ENCODE peak calls at places on chromosomes 12 and 14, in ten cellular contexts. One of them, this sample, is unnamed.
A peak's percentile ranks its signal among the peaks of the same experiment; 100 is the strongest.

GRCh38 chr12:66111605-66112004 is 18.9 kb downstream of the LLPH start:
- DNase-seq in sigmoid colon: no peak
- DNase-seq in uterus: no peak
- DNase-seq in Peyer's patch: no peak
- DNase-seq in body of pancreas: no peak
- DNase-seq in HCT116: no peak
- DNase-seq in prostate gland: no peak
- DNase-seq in adrenal gland: no peak
- DNase-seq in suprapubic skin: no peak
- DNase-seq in breast epithelium: no peak
- DNase-seq in this sample: no peak

GRCh38 chr12:108643941-108644742 is 10.4 kb upstream of the SELPLG start:
- DNase-seq in uterus: no peak
- DNase-seq in HCT116: peak; percentile 59
- DNase-seq in breast epithelium: no peak
- DNase-seq in Peyer's patch: no peak
- DNase-seq in adrenal gland: peak; percentile 85
- DNase-seq in prostate gland: no peak
- DNase-seq in suprapubic skin: peak; percentile 78
- DNase-seq in body of pancreas: no peak
- DNase-seq in sigmoid colon: peak; percentile 80
- DNase-seq in this sample: no peak

GRCh38 chr14:98118749-98119148 is 1153.2 kb downstream of the BCL11B start:
- DNase-seq in uterus: no peak
- DNase-seq in suprapubic skin: no peak
- DNase-seq in breast epithelium: no peak
- DNase-seq in Peyer's patch: no peak
- DNase-seq in prostate gland: no peak
- DNase-seq in sigmoid colon: no peak
- DNase-seq in adrenal gland: no peak
- DNase-seq in HCT116: no peak
- DNase-seq in body of pancreas: no peak
- DNase-seq in this sample: peak; percentile 7

GRCh38 chr12:46933947-46934346 is 108.2 kb upstream of the SLC38A4 start:
- DNase-seq in breast epithelium: no peak
- DNase-seq in suprapubic skin: no peak
- DNase-seq in prostate gland: no peak
- DNase-seq in adrenal gland: peak; percentile 5
- DNase-seq in sigmoid colon: no peak
- DNase-seq in HCT116: no peak
- DNase-seq in uterus: no peak
- DNase-seq in body of pancreas: no peak
- DNase-seq in Peyer's patch: no peak
- DNase-seq in this sample: no peak

GRCh38 chr14:69152181-69152943 is 557 bp downstream of the DCAF5 start:
- DNase-seq in Peyer's patch: peak; percentile 43
- DNase-seq in body of pancreas: peak; percentile 19
- DNase-seq in HCT116: no peak
- DNase-seq in sigmoid colon: no peak
- DNase-seq in prostate gland: peak; percentile 46
- DNase-seq in suprapubic skin: peak; percentile 68
- DNase-seq in breast epithelium: no peak
- DNase-seq in adrenal gland: no peak
- DNase-seq in uterus: peak; percentile 27
- DNase-seq in this sample: no peak

GRCh38 chr14:75888933-75889332 is 92.9 kb downstream of the TGFB3 start:
- DNase-seq in Peyer's patch: no peak
- DNase-seq in HCT116: no peak
- DNase-seq in suprapubic skin: no peak
- DNase-seq in prostate gland: no peak
- DNase-seq in uterus: no peak
- DNase-seq in adrenal gland: no peak
- DNase-seq in breast epithelium: no peak
- DNase-seq in body of pancreas: no peak
- DNase-seq in sigmoid colon: no peak
- DNase-seq in this sample: no peak

GRCh38 chr12:103495158-103495782 is 498 bp downstream of the C12orf42 start:
- DNase-seq in suprapubic skin: no peak
- DNase-seq in HCT116: no peak
- DNase-seq in uterus: no peak
- DNase-seq in breast epithelium: no peak
- DNase-seq in adrenal gland: no peak
- DNase-seq in sigmoid colon: no peak
- DNase-seq in body of pancreas: no peak
- DNase-seq in prostate gland: no peak
- DNase-seq in Peyer's patch: peak; percentile 91
- DNase-seq in this sample: no peak

GRCh38 chr14:53034036-53034435 is 83.2 kb upstream of the FERMT2 start:
- DNase-seq in uterus: no peak
- DNase-seq in breast epithelium: no peak
- DNase-seq in prostate gland: no peak
- DNase-seq in adrenal gland: no peak
- DNase-seq in HCT116: no peak
- DNase-seq in body of pancreas: no peak
- DNase-seq in suprapubic skin: no peak
- DNase-seq in sigmoid colon: no peak
- DNase-seq in Peyer's patch: no peak
- DNase-seq in this sample: no peak

GRCh38 chr12:31407562-31407961 is 81.6 kb upstream of the SINHCAF start:
- DNase-seq in body of pancreas: no peak
- DNase-seq in HCT116: no peak
- DNase-seq in sigmoid colon: no peak
- DNase-seq in breast epithelium: no peak
- DNase-seq in uterus: no peak
- DNase-seq in suprapubic skin: no peak
- DNase-seq in Peyer's patch: no peak
- DNase-seq in adrenal gland: no peak
- DNase-seq in prostate gland: no peak
- DNase-seq in this sample: no peak

GRCh38 chr12:31408778-31409177 is 82.8 kb upstream of the SINHCAF start:
- DNase-seq in sigmoid colon: no peak
- DNase-seq in breast epithelium: no peak
- DNase-seq in adrenal gland: no peak
- DNase-seq in prostate gland: no peak
- DNase-seq in uterus: no peak
- DNase-seq in body of pancreas: no peak
- DNase-seq in HCT116: no peak
- DNase-seq in Peyer's patch: no peak
- DNase-seq in suprapubic skin: no peak
- DNase-seq in this sample: no peak

DNA sequence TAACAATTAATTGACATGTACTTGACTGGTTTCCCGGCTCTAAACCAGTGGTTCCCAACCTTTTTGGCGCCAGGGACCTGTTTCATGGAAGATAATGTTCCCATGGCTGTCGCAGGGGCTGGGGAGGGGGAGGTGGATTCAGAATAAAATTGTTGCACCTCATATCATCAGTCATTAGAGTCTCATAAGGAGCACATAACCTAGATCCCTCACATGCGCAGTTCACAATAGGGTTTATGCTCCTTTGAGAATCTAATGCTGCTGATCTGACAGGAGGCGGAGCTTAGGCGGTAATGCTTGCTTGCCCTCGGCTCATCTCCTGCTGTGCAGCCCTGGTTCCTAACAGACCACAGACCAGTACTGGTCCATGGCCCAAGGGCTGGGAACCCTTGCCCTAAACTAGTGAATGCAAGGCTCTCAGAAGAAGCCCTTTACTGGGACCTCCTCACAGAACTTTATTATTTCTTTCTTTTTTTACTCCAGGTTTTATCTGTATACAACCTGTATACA is 86.4 kb upstream of the SINHCAF start:
- DNase-seq in sigmoid colon: no peak
- DNase-seq in body of pancreas: no peak
- DNase-seq in Peyer's patch: no peak
- DNase-seq in adrenal gland: no peak
- DNase-seq in suprapubic skin: no peak
- DNase-seq in breast epithelium: no peak
- DNase-seq in uterus: no peak
- DNase-seq in prostate gland: no peak
- DNase-seq in HCT116: no peak
- DNase-seq in this sample: no peak
- H3K4me1 ChIP-seq in sigmoid colon: no peaks in the 10 kb centered on the region
- H3K4me1 ChIP-seq in body of pancreas: no peaks in the 10 kb centered on the region
- H3K4me1 ChIP-seq in Peyer's patch: no peaks in the 10 kb centered on the region
- H3K4me1 ChIP-seq in adrenal gland: no peaks in the 10 kb centered on the region
- H3K4me1 ChIP-seq in suprapubic skin: no peaks in the 10 kb centered on the region
- H3K4me1 ChIP-seq in breast epithelium: no peaks in the 10 kb centered on the region
- H3K4me1 ChIP-seq in uterus: no peaks in the 10 kb centered on the region
- H3K4me1 ChIP-seq in prostate gland: no peaks in the 10 kb centered on the region
- H3K4me1 ChIP-seq in HCT116: no peaks in the 10 kb centered on the region
- H3K4me1 ChIP-seq in this sample: no peaks in the 10 kb centered on the region

GRCh38 chr12:69415471-69416275 is 54.5 kb upstream of the FRS2 start:
- DNase-seq in breast epithelium: peak; percentile 54
- DNase-seq in adrenal gland: peak; percentile 75
- DNase-seq in body of pancreas: peak; percentile 56
- DNase-seq in prostate gland: peak; percentile 36
- DNase-seq in suprapubic skin: no peak
- DNase-seq in uterus: peak; percentile 56
- DNase-seq in Peyer's patch: no peak
- DNase-seq in HCT116: peak; percentile 13
- DNase-seq in sigmoid colon: peak; percentile 70
- DNase-seq in this sample: no peak
- TF ChIP-seq CTCF in breast epithelium: peak; percentile 87
- TF ChIP-seq CTCF in adrenal gland: peak; percentile 88
- TF ChIP-seq CTCF in body of pancreas: peak; percentile 86
- TF ChIP-seq CTCF in prostate gland: peak; percentile 13
- TF ChIP-seq CTCF in suprapubic skin: peak; percentile 72
- TF ChIP-seq CTCF in uterus: peak; percentile 83
- TF ChIP-seq CTCF in Peyer's patch: peak; percentile 68
- TF ChIP-seq CTCF in HCT116: peak; percentile 68
- TF ChIP-seq CTCF in sigmoid colon: peak; percentile 65
- TF ChIP-seq CTCF in this sample: peak; percentile 85

GRCh38 chr12:49366652-49367380 is 446 bp upstream of the SPATS2 start:
- DNase-seq in Peyer's patch: peak; percentile 83
- DNase-seq in sigmoid colon: peak; percentile 91
- DNase-seq in HCT116: peak; percentile 80
- DNase-seq in prostate gland: peak; percentile 91
- DNase-seq in body of pancreas: peak; percentile 86
- DNase-seq in suprapubic skin: peak; percentile 92
- DNase-seq in uterus: peak; percentile 95
- DNase-seq in breast epithelium: peak; percentile 79
- DNase-seq in adrenal gland: peak; percentile 82
- DNase-seq in this sample: peak; percentile 97
- TF ChIP-seq POLR2A in Peyer's patch: peak; percentile 69
- TF ChIP-seq POLR2A in sigmoid colon: no peak
- TF ChIP-seq POLR2A in HCT116: peak; percentile 71
- TF ChIP-seq POLR2A in prostate gland: peak; percentile 73
- TF ChIP-seq POLR2A in body of pancreas: peak; percentile 66
- TF ChIP-seq POLR2A in suprapubic skin: no peak
- TF ChIP-seq POLR2A in uterus: peak; percentile 80
- TF ChIP-seq POLR2A in breast epithelium: no peak
- TF ChIP-seq POLR2A in adrenal gland: no peak
- TF ChIP-seq POLR2A in this sample: no peak

GRCh38 chr14:101870273-101870939 is 94.0 kb upstream of the DYNC1H1 start:
- DNase-seq in breast epithelium: no peak
- DNase-seq in Peyer's patch: no peak
- DNase-seq in adrenal gland: no peak
- DNase-seq in suprapubic skin: no peak
- DNase-seq in body of pancreas: no peak
- DNase-seq in prostate gland: no peak
- DNase-seq in HCT116: no peak
- DNase-seq in uterus: no peak
- DNase-seq in sigmoid colon: no peak
- DNase-seq in this sample: no peak
- H3K4me1 ChIP-seq in breast epithelium: no peaks in the 10 kb centered on the region
- H3K4me1 ChIP-seq in Peyer's patch: no peaks in the 10 kb centered on the region
- H3K4me1 ChIP-seq in adrenal gland: peaks cover 21% of the 10 kb centered on the region
- H3K4me1 ChIP-seq in suprapubic skin: peaks cover 5% of the 10 kb centered on the region
- H3K4me1 ChIP-seq in body of pancreas: peaks cover 33% of the 10 kb centered on the region
- H3K4me1 ChIP-seq in prostate gland: no peaks in the 10 kb centered on the region
- H3K4me1 ChIP-seq in HCT116: no peaks in the 10 kb centered on the region
- H3K4me1 ChIP-seq in uterus: no peaks in the 10 kb centered on the region
- H3K4me1 ChIP-seq in sigmoid colon: peaks cover 17% of the 10 kb centered on the region
- H3K4me1 ChIP-seq in this sample: peaks cover 14% of the 10 kb centered on the region

GRCh38 chr12:119328111-119328510 is 6.4 kb upstream of the CCDC60 start:
- DNase-seq in sigmoid colon: peak; percentile 69
- DNase-seq in body of pancreas: no peak
- DNase-seq in prostate gland: no peak
- DNase-seq in uterus: no peak
- DNase-seq in HCT116: peak; percentile 28
- DNase-seq in suprapubic skin: no peak
- DNase-seq in breast epithelium: no peak
- DNase-seq in adrenal gland: no peak
- DNase-seq in Peyer's patch: no peak
- DNase-seq in this sample: no peak
- TF ChIP-seq CTCF in sigmoid colon: no peak
- TF ChIP-seq CTCF in body of pancreas: peak; percentile 16
- TF ChIP-seq CTCF in prostate gland: no peak
- TF ChIP-seq CTCF in uterus: peak; percentile 5
- TF ChIP-seq CTCF in HCT116: peak; percentile 60
- TF ChIP-seq CTCF in suprapubic skin: peak; percentile 30
- TF ChIP-seq CTCF in breast epithelium: no peak
- TF ChIP-seq CTCF in adrenal gland: no peak
- TF ChIP-seq CTCF in Peyer's patch: no peak
- TF ChIP-seq CTCF in this sample: peak; percentile 47

GRCh38 chr12:14885718-14886201 is at the start of gene MGP:
- DNase-seq in uterus: peak; percentile 67
- DNase-seq in suprapubic skin: peak; percentile 74
- DNase-seq in breast epithelium: peak; percentile 61
- DNase-seq in prostate gland: peak; percentile 35
- DNase-seq in adrenal gland: peak; percentile 78
- DNase-seq in Peyer's patch: peak; percentile 18
- DNase-seq in body of pancreas: no peak
- DNase-seq in sigmoid colon: peak; percentile 90
- DNase-seq in HCT116: no peak
- DNase-seq in this sample: peak; percentile 94
- TF ChIP-seq POLR2A in uterus: peak; percentile 57
- TF ChIP-seq POLR2A in suprapubic skin: peak; percentile 35
- TF ChIP-seq POLR2A in breast epithelium: peak; percentile 76
- TF ChIP-seq POLR2A in prostate gland: no peak
- TF ChIP-seq POLR2A in adrenal gland: peak; percentile 66
- TF ChIP-seq POLR2A in Peyer's patch: no peak
- TF ChIP-seq POLR2A in body of pancreas: peak; percentile 62
- TF ChIP-seq POLR2A in sigmoid colon: peak; percentile 82
- TF ChIP-seq POLR2A in HCT116: no peak
- TF ChIP-seq POLR2A in this sample: peak; percentile 46

GRCh38 chr12:82781288-82782078 is 94.8 kb downstream of the TMTC2 start:
- DNase-seq in breast epithelium: no peak
- DNase-seq in HCT116: no peak
- DNase-seq in sigmoid colon: no peak
- DNase-seq in Peyer's patch: no peak
- DNase-seq in uterus: no peak
- DNase-seq in body of pancreas: no peak
- DNase-seq in suprapubic skin: no peak
- DNase-seq in adrenal gland: no peak
- DNase-seq in prostate gland: no peak
- DNase-seq in this sample: no peak
- H3K4me1 ChIP-seq in breast epithelium: no peaks in the 10 kb centered on the region
- H3K4me1 ChIP-seq in HCT116: no peaks in the 10 kb centered on the region
- H3K4me1 ChIP-seq in sigmoid colon: peaks cover 16% of the 10 kb centered on the region
- H3K4me1 ChIP-seq in Peyer's patch: no peaks in the 10 kb centered on the region
- H3K4me1 ChIP-seq in uterus: no peaks in the 10 kb centered on the region
- H3K4me1 ChIP-seq in body of pancreas: no peaks in the 10 kb centered on the region
- H3K4me1 ChIP-seq in suprapubic skin: no peaks in the 10 kb centered on the region
- H3K4me1 ChIP-seq in adrenal gland: no peaks in the 10 kb centered on the region
- H3K4me1 ChIP-seq in prostate gland: no peaks in the 10 kb centered on the region
- H3K4me1 ChIP-seq in this sample: no peaks in the 10 kb centered on the region